ENCODE peak calls at places on chromosomes 6 and 20, in ten cellular contexts. D is adrenal gland; P is brain pericyte; L is lower leg skin; F is choroid plexus epithelial cell; C is GM23248; S is DMS 273 treated with DMSO at 0.1 percent for 48 hours; E is foreskin melanocyte; H is activated CD4-positive, alpha-beta T cell treated with anti-CD3 and anti-CD28 coated beads, Interleukin-2, amount 50 U/mL, for 1 hour; T is amniotic stem cell. Y is an unnamed sample.
A peak's percentile ranks its signal among the peaks of the same experiment; 100 is the strongest.

GRCh38 chr6:81950877-81951276 is 198.4 kb upstream of the TENT5A start:
- DNase-seq in D (no peak), P (no peak), L (no peak), F (peak; percentile 29), C (peak; percentile 66), S (no peak), E (peak; percentile 28), H (no peak), T (no peak), Y (no peak)

GRCh38 chr6:44504321-44504761 is 116.8 kb downstream of the CDC5L start:
- DNase-seq in D (peak; percentile 52), P (no peak), L (no peak), F (no peak), C (no peak), S (no peak), E (no peak), H (no peak), T (no peak), Y (no peak)

GRCh38 chr6:3940703-3941102 is 91.5 kb downstream of the FAM50B start:
- DNase-seq in D (no peak), P (no peak), L (no peak), F (no peak), C (no peak), S (no peak), E (no peak), H (no peak), T (no peak), Y (no peak)

GRCh38 chr20:11395581-11395980 is 522.1 kb upstream of the BTBD3 start:
- DNase-seq in D (no peak), P (no peak), L (no peak), F (peak; percentile 66), C (peak; percentile 83), S (no peak), E (no peak), H (no peak), T (no peak), Y (no peak)

GRCh38 chr20:20212675-20213096 is 155.2 kb upstream of the INSM1 start:
- DNase-seq in D (no peak), P (no peak), L (no peak), F (no peak), C (no peak), S (peak; percentile 63), E (no peak), H (no peak), T (no peak), Y (no peak)

GRCh38 chr6:39251406-39251805 is 22.1 kb upstream of the KCNK5 start:
- DNase-seq in D (no peak), P (no peak), L (no peak), F (no peak), C (no peak), S (no peak), E (no peak), H (no peak), T (no peak), Y (no peak)

GRCh38 chr20:50358166-50358565 is 152.0 kb upstream of the PTPN1 start:
- DNase-seq in D (no peak), P (no peak), L (no peak), F (no peak), C (no peak), S (no peak), E (no peak), H (no peak), T (no peak), Y (no peak)

GRCh38 chr6:167047554-167047953 is 48.4 kb downstream of the CEP43 start:
- DNase-seq in D (no peak), P (no peak), L (no peak), F (no peak), C (no peak), S (no peak), E (no peak), H (peak; percentile 39), T (no peak), Y (peak; percentile 20)

GRCh38 chr20:51910202-51911050 is 108.1 kb upstream of the SALL4 start:
- DNase-seq in D (no peak), P (no peak), L (no peak), F (peak; percentile 42), C (no peak), S (no peak), E (peak; percentile 19), H (no peak), T (no peak), Y (no peak)

Y was measured in right cardiac atrium.